ENCODE peak calls at places on chromosomes 3 and 15, in nine cellular contexts. W, A, L, M, T, U, D, K and J are unnamed samples.

GRCh38 chr3:13491206-13491974 is 11.3 kb downstream of the HDAC11 start:
- DNase-seq in W (no peak), A (no peak), L (no peak), M (no peak), T (no peak), U (no peak), D (no peak), K (no peak), J (no peak)

GRCh38 chr3:181793006-181793405 is 81.3 kb downstream of the SOX2 start:
- DNase-seq in W (no peak), A (no peak), L (no peak), M (no peak), T (no peak), U (no peak), D (no peak), K (no peak), J (no peak)

GRCh38 chr3:15110201-15110600 is 11.3 kb upstream of the RBSN start:
- DNase-seq in W (no peak), A (no peak), L (peak), M (no peak), T (no peak), U (no peak), D (no peak), K (peak), J (no peak)

GRCh38 chr15:71329509-71330260 is 214.4 kb downstream of the THSD4 start:
- DNase-seq in W (peak), A (no peak), L (peak), M (no peak), T (no peak), U (no peak), D (no peak), K (peak), J (no peak)

GRCh38 chr15:86103825-86104224 is 24.2 kb downstream of the AGBL1 start:
- DNase-seq in W (no peak), A (no peak), L (no peak), M (no peak), T (no peak), U (no peak), D (no peak), K (no peak), J (no peak)

GRCh38 chr3:50418845-50419244 is 59.5 kb upstream of the TMEM115 start:
- DNase-seq in W (no peak), A (no peak), L (peak), M (no peak), T (no peak), U (no peak), D (no peak), K (no peak), J (no peak)

GRCh38 chr3:15241341-15241740 is 35.3 kb downstream of the CAPN7 start:
- DNase-seq in W (no peak), A (peak), L (peak), M (no peak), T (no peak), U (no peak), D (no peak), K (peak), J (no peak)

GRCh38 chr3:64900916-64901903 is 213.4 kb upstream of the ADAMTS9 start:
- DNase-seq in W (no peak), A (no peak), L (peak), M (no peak), T (no peak), U (no peak), D (no peak), K (peak), J (no peak)

GRCh38 chr3:137438561-137438960 is 325.6 kb upstream of the SOX14 start:
- DNase-seq in W (no peak), A (no peak), L (no peak), M (no peak), T (no peak), U (no peak), D (no peak), K (no peak), J (no peak)
- TF ChIP-seq CTCF in W (no peak), A (no peak), L (no peak), M (no peak), T (no peak), U (no peak), D (no peak), K (no peak), J (no peak)

GRCh38 chr3:129305592-129306091 is 27.0 kb downstream of the HMCES start:
- DNase-seq in W (peak), A (peak), L (peak), M (peak), T (peak), U (no peak), D (peak), K (peak), J (peak)
- TF ChIP-seq CTCF in W (peak), A (no peak), L (no peak), M (no peak), T (no peak), U (no peak), D (no peak), K (no peak), J (no peak)

GRCh38 chr15:33980159-33980558 is 11.9 kb downstream of the CHRM5 start:
- DNase-seq in W (no peak), A (no peak), L (no peak), M (no peak), T (no peak), U (no peak), D (no peak), K (no peak), J (no peak)

GRCh38 chr15:33971811-33972210 is 3.5 kb downstream of the CHRM5 start:
- DNase-seq in W (no peak), A (no peak), L (no peak), M (no peak), T (no peak), U (no peak), D (no peak), K (no peak), J (no peak)

GRCh38 chr15:33975023-33975565 is 6.8 kb downstream of the CHRM5 start:
- DNase-seq in W (no peak), A (no peak), L (no peak), M (no peak), T (no peak), U (no peak), D (no peak), K (no peak), J (no peak)
- TF ChIP-seq CTCF in W (peak), A (no peak), L (no peak), M (no peak), T (no peak), U (no peak), D (no peak), K (no peak), J (no peak)

GRCh38 chr15:70150405-70150747 is 52.7 kb upstream of the TLE3 start:
- DNase-seq in W (no peak), A (no peak), L (no peak), M (no peak), T (no peak), U (no peak), D (no peak), K (no peak), J (no peak)

GRCh38 chr15:70152070-70152480 is 54.4 kb upstream of the TLE3 start:
- DNase-seq in W (no peak), A (no peak), L (no peak), M (no peak), T (no peak), U (no peak), D (no peak), K (no peak), J (peak)

GRCh38 chr15:70151441-70151840 is 53.7 kb upstream of the TLE3 start:
- DNase-seq in W (no peak), A (no peak), L (no peak), M (no peak), T (no peak), U (no peak), D (no peak), K (no peak), J (no peak)

GRCh38 chr15:70149667-70150404 is 52.1 kb upstream of the TLE3 start:
- DNase-seq in W (peak), A (no peak), L (peak), M (no peak), T (no peak), U (no peak), D (no peak), K (peak), J (no peak)

GRCh38 chr15:70151008-70151407 is 53.3 kb upstream of the TLE3 start:
- DNase-seq in W (no peak), A (no peak), L (no peak), M (no peak), T (no peak), U (no peak), D (no peak), K (no peak), J (no peak)
- TF ChIP-seq CTCF in W (no peak), A (no peak), L (no peak), M (no peak), T (no peak), U (no peak), D (no peak), K (no peak), J (no peak)

GRCh38 chr15:38768970-38769369 is 204.4 kb upstream of the RASGRP1 start:
- DNase-seq in W (no peak), A (no peak), L (peak), M (peak), T (no peak), U (no peak), D (no peak), K (peak), J (no peak)
- TF ChIP-seq CTCF in W (peak), A (no peak), L (peak), M (peak), T (peak), U (peak), D (no peak), K (peak), J (no peak)